ENCODE peak calls at places on chromosomes 11 and 22, in nine cellular contexts. N, W, F, Y, U, J, H, K and V are unnamed samples.

GRCh38 chr11:19524171-19524671 is 188.4 kb upstream of the NAV2 start:
- DNase-seq in N (no peak), W (no peak), F (peak; percentile 81), Y (no peak), U (peak; percentile 24), J (no peak), H (peak; percentile 8), K (no peak), V (no peak)

GRCh38 chr11:13012037-13012693 is 3.0 kb downstream of the RASSF10 start:
- DNase-seq in N (no peak), W (no peak), F (no peak), Y (no peak), U (no peak), J (no peak), H (no peak), K (no peak), V (no peak)

GRCh38 chr11:73962097-73962705 is 11.4 kb downstream of the DNAJB13 start:
- DNase-seq in N (no peak), W (no peak), F (no peak), Y (no peak), U (no peak), J (no peak), H (no peak), K (no peak), V (no peak)

GRCh38 chr11:108733479-108734116 is 68.7 kb downstream of the DDX10 start:
- DNase-seq in N (no peak), W (no peak), F (no peak), Y (no peak), U (peak; percentile 45), J (peak; percentile 68), H (peak; percentile 62), K (no peak), V (peak; percentile 18)

GRCh38 chr22:49724893-49725489 is 102.7 kb downstream of the BRD1 start:
- DNase-seq in N (peak; percentile 16), W (peak; percentile 78), F (peak; percentile 75), Y (peak; percentile 54), U (no peak), J (peak; percentile 81), H (peak; percentile 20), K (peak; percentile 83), V (peak; percentile 36)

GRCh38 chr22:39363751-39364484 is 14.1 kb downstream of the SYNGR1 start:
- DNase-seq in N (no peak), W (no peak), F (no peak), Y (no peak), U (peak; percentile 29), J (no peak), H (no peak), K (peak; percentile 23), V (no peak)

GRCh38 chr22:46003271-46004091 is 26.5 kb upstream of the WNT7B start:
- DNase-seq in N (no peak), W (no peak), F (no peak), Y (no peak), U (no peak), J (peak; percentile 0), H (no peak), K (no peak), V (no peak)

GRCh38 chr11:6724013-6724412 is 40.9 kb upstream of the MRPL17 start:
- DNase-seq in N (no peak), W (no peak), F (no peak), Y (no peak), U (no peak), J (no peak), H (no peak), K (no peak), V (no peak)

GRCh38 chr22:37274380-37274862 is 7.9 kb upstream of the CYTH4 start:
- DNase-seq in N (no peak), W (no peak), F (peak; percentile 48), Y (no peak), U (no peak), J (no peak), H (no peak), K (no peak), V (no peak)

GRCh38 chr11:100681064-100681502 is 6.0 kb upstream of the ARHGAP42 start:
- DNase-seq in N (peak; percentile 89), W (no peak), F (peak; percentile 23), Y (peak; percentile 11), U (no peak), J (peak; percentile 63), H (peak; percentile 34), K (peak; percentile 67), V (peak; percentile 62)

GRCh38 chr22:27564806-27565205 is 236.8 kb downstream of the MN1 start:
- DNase-seq in N (no peak), W (no peak), F (no peak), Y (no peak), U (no peak), J (no peak), H (no peak), K (no peak), V (no peak)

GRCh38 chr22:24323695-24324094 is 53.1 kb downstream of the SPECC1L start:
- DNase-seq in N (no peak), W (no peak), F (no peak), Y (no peak), U (no peak), J (no peak), H (no peak), K (no peak), V (no peak)

GRCh38 chr11:42058794-42059193 is 599.3 kb upstream of the LRRC4C start:
- DNase-seq in N (no peak), W (no peak), F (no peak), Y (no peak), U (no peak), J (no peak), H (no peak), K (no peak), V (no peak)

GRCh38 chr11:129967996-129968395 is 34.6 kb downstream of the PRDM10 start:
- DNase-seq in N (no peak), W (no peak), F (no peak), Y (no peak), U (no peak), J (no peak), H (no peak), K (no peak), V (no peak)

GRCh38 chr11:92259861-92260260 is 35.2 kb downstream of the FAT3 start:
- DNase-seq in N (peak; percentile 9), W (no peak), F (no peak), Y (no peak), U (no peak), J (no peak), H (no peak), K (no peak), V (no peak)

GRCh38 chr22:27754247-27754887 is 47.2 kb downstream of the MN1 start:
- DNase-seq in N (no peak), W (no peak), F (no peak), Y (no peak), U (peak; percentile 34), J (no peak), H (no peak), K (no peak), V (no peak)